ENCODE peak calls at places on chromosomes 16 and 17, in seven cellular contexts. J is stimulated activated CD4-positive, alpha-beta T cell treated with anti-CD3 and anti-CD28 coated beads, Interleukin-4, amount 100 ng/mL, for 48 hours; Y is skeletal muscle cell; Q is activated naive CD4-positive, alpha-beta T cell; Z is NCI-H1092; F is EL; M is MCF 10A. T is an unnamed sample.

GRCh38 chr17:43581581-43581980 is 35.4 kb upstream of the ETV4 start:
- DNase-seq in J (no peak), F (no peak), Q (no peak), Z (no peak), M (no peak), Y (no peak), T (no peak)

GRCh38 chr16:20899503-20900298 is 457 bp downstream of the DCUN1D3 start:
- DNase-seq in Y (no peak), F (peak), Z (no peak), Q (no peak), M (no peak), J (no peak), T (no peak)

GRCh38 chr16:88504489-88505404 is 51.7 kb downstream of the ZFPM1 start:
- DNase-seq in Q (no peak), Y (no peak), F (no peak), M (no peak), Z (peak), J (no peak), T (no peak)

GRCh38 chr17:42979511-42980273 is at the start of gene PTGES3L:
- DNase-seq in Y (no peak), F (peak), M (peak), J (peak), Z (peak), Q (no peak), T (peak)

GRCh38 chr17:47899643-47900042 is 3.6 kb downstream of the SP2 start:
- DNase-seq in F (no peak), M (no peak), J (no peak), Z (no peak), Y (no peak), Q (no peak), T (no peak)

GRCh38 chr17:74832421-74832820 is 27.3 kb downstream of the GRIN2C start:
- DNase-seq in Z (no peak), M (no peak), J (no peak), Y (no peak), Q (no peak), F (no peak), T (no peak)

GRCh38 chr16:56145369-56145768 is 45.9 kb upstream of the GNAO1 start:
- DNase-seq in Y (no peak), F (no peak), J (no peak), M (no peak), Z (no peak), Q (no peak), T (no peak)

GRCh38 chr17:76726231-76726765 is at the start of gene JMJD6:
- DNase-seq in J (no peak), Y (peak), F (peak), Q (peak), M (peak), Z (peak), T (peak)

GRCh38 chr17:4565209-4566141 is 5.1 kb upstream of the GGT6 start:
- DNase-seq in Q (no peak), Z (peak), M (peak), J (peak), Y (peak), F (peak), T (peak)

GRCh38 chr17:81291662-81292061 is 3.4 kb downstream of the SLC38A10 start:
- DNase-seq in J (peak), F (peak), Z (no peak), Q (peak), M (peak), Y (no peak), T (peak)

GRCh38 chr16:77298638-77299360 is 99.6 kb downstream of the SYCE1L start:
- DNase-seq in Q (no peak), F (peak), M (peak), Y (peak), Z (no peak), J (no peak), T (no peak)

GRCh38 chr17:9765302-9765701 is 26.1 kb downstream of the DHRS7C start:
- DNase-seq in Y (no peak), F (no peak), M (no peak), Q (no peak), J (no peak), Z (no peak), T (no peak)

GRCh38 chr16:9039208-9039607 is 52.2 kb upstream of the HAPSTR1 start:
- DNase-seq in Z (no peak), J (no peak), F (no peak), M (peak), Q (no peak), Y (no peak), T (no peak)

GRCh38 chr16:9351841-9352434 is 260.5 kb downstream of the HAPSTR1 start:
- DNase-seq in J (no peak), F (no peak), Q (no peak), Z (no peak), M (no peak), Y (no peak), T (no peak)

GRCh38 chr16:85296859-85297698 is 184.8 kb upstream of the CIBAR2 start:
- DNase-seq in Y (no peak), F (peak), Z (peak), Q (peak), M (peak), J (peak), T (no peak)

GRCh38 chr16:19555938-19556778 is 655 bp downstream of the VPS35L start:
- DNase-seq in M (peak), Y (no peak), F (peak), Z (no peak), J (no peak), Q (no peak), T (no peak)

GRCh38 chr17:18233803-18234518 is 8.5 kb downstream of the LLGL1 start:
- DNase-seq in Q (no peak), Z (no peak), F (no peak), Y (no peak), M (no peak), J (no peak), T (no peak)

GRCh38 chr16:67388191-67388590 is 5.1 kb downstream of the TPPP3 start:
- DNase-seq in J (no peak), M (no peak), F (no peak), Z (no peak), Q (no peak), Y (no peak), T (no peak)

GRCh38 chr16:89035698-89036570 is 57.7 kb upstream of the ACSF3 start:
- DNase-seq in F (no peak), Y (no peak), Q (no peak), M (no peak), J (no peak), Z (no peak), T (no peak)

GRCh38 chr17:16106161-16106891 is 106.7 kb downstream of the TTC19 start:
- DNase-seq in M (no peak), F (no peak), J (no peak), Q (no peak), Z (no peak), Y (peak), T (peak)

GRCh38 chr16:46857261-46857962 is 26.4 kb upstream of the C16orf87 start:
- DNase-seq in F (peak), Q (no peak), J (no peak), Z (peak), Y (peak), M (peak), T (no peak)

GRCh38 chr17:5555254-5555653 is 29.1 kb downstream of the NLRP1 start:
- DNase-seq in F (peak), M (no peak), Y (peak), J (no peak), Q (no peak), Z (no peak), T (no peak)

GRCh38 chr17:61416540-61417363 is 17.1 kb downstream of the TBX2 start:
- DNase-seq in Y (no peak), F (peak), M (peak), Q (peak), Z (peak), J (no peak), T (peak)

GRCh38 chr17:82085931-82086764 is 11.9 kb downstream of the FASN start:
- DNase-seq in Q (no peak), M (no peak), Y (no peak), J (no peak), Z (no peak), F (no peak), T (no peak)

GRCh38 chr16:84312783-84313382 is 18.2 kb downstream of the WFDC1 start:
- DNase-seq in M (no peak), Y (no peak), Q (no peak), F (no peak), J (no peak), Z (no peak), T (peak)

GRCh38 chr17:45688353-45688752 is 95.8 kb upstream of the CRHR1 start:
- DNase-seq in M (no peak), Y (no peak), Z (no peak), J (no peak), Q (no peak), F (no peak), T (no peak)

GRCh38 chr17:65730711-65731169 is 169.3 kb upstream of the AXIN2 start:
- DNase-seq in J (no peak), F (no peak), Q (no peak), Y (no peak), Z (no peak), M (no peak), T (no peak)

GRCh38 chr17:83128306-83129240 is 49.2 kb downstream of the METRNL start:
- DNase-seq in F (no peak), J (no peak), Y (no peak), Z (no peak), Q (no peak), M (no peak), T (no peak)

GRCh38 chr16:30948956-30949654 is at the start of gene ORAI3:
- DNase-seq in Y (no peak), J (no peak), M (peak), Z (no peak), F (peak), Q (no peak), T (no peak)

GRCh38 chr16:27799866-27800265 is 249.9 kb downstream of the KATNIP start:
- DNase-seq in Q (no peak), F (no peak), Z (no peak), Y (no peak), M (no peak), J (no peak), T (no peak)

GRCh38 chr17:78322858-78323455 is 36.9 kb downstream of the SOCS3 start:
- DNase-seq in Y (peak), J (no peak), Z (no peak), M (no peak), Q (no peak), F (no peak), T (no peak)

GRCh38 chr17:76539631-76540271 is at the start of gene PRCD:
- DNase-seq in M (no peak), F (no peak), Z (no peak), Q (no peak), Y (no peak), J (no peak), T (no peak)

GRCh38 chr17:47702391-47702995 is 8.5 kb downstream of the TBKBP1 start:
- DNase-seq in Y (no peak), Z (no peak), Q (no peak), M (no peak), J (no peak), F (no peak), T (no peak)

GRCh38 chr17:66747561-66748275 is 87.2 kb upstream of the CACNG5 start:
- DNase-seq in Y (peak), Z (no peak), M (peak), F (peak), J (no peak), Q (no peak), T (no peak)

GRCh38 chr16:66673691-66674090 is 22.9 kb downstream of the CMTM4 start:
- DNase-seq in Y (no peak), M (no peak), F (no peak), J (no peak), Z (no peak), Q (no peak), T (no peak)

GRCh38 chr16:74225278-74225677 is 71.3 kb upstream of the PSMD7 start:
- DNase-seq in Z (no peak), Y (no peak), F (no peak), M (no peak), J (no peak), Q (no peak), T (no peak)

T was measured in DMS153.